ENCODE peak calls at places on chromosomes 6 and 20, in five cellular contexts. V is glutamatergic neuron, Y is AG09309, U is ecto neural progenitor cell, G is hypothalamus. S is an unnamed sample.

GRCh38 chr6:138692978-138693909 is 80.3 kb upstream of the CCDC28A start:
- DNase-seq in V (peak), Y (no peak), U (peak), G (peak), S (peak)

GRCh38 chr6:61809004-61809595 is 476.9 kb downstream of the KHDRBS2 start:
- DNase-seq in V (no peak), Y (no peak), U (no peak), G (no peak), S (no peak)

GRCh38 chr20:62608218-62608565 is 34.1 kb upstream of the SLCO4A1 start:
- DNase-seq in V (no peak), Y (no peak), U (no peak), G (no peak), S (no peak)

GRCh38 chr20:10316582-10316981 is 98.0 kb downstream of the SNAP25 start:
- DNase-seq in V (no peak), Y (no peak), U (no peak), G (no peak), S (no peak)

GRCh38 chr6:106106276-106107042 is 20.3 kb downstream of the PRDM1 start:
- DNase-seq in V (no peak), Y (no peak), U (no peak), G (no peak), S (no peak)

GRCh38 chr6:4910060-4910746 is 93.6 kb downstream of the RPP40 start:
- DNase-seq in V (no peak), Y (no peak), U (no peak), G (no peak), S (no peak)

GRCh38 chr20:63848003-63848911 is 13.0 kb upstream of the ABHD16B start:
- DNase-seq in V (no peak), Y (no peak), U (no peak), G (no peak), S (peak)

GRCh38 chr6:166900956-166901607 is 55.3 kb downstream of the RNASET2 start:
- DNase-seq in V (no peak), Y (no peak), U (no peak), G (no peak), S (no peak)

GRCh38 chr20:8661229-8662023 is 407.5 kb upstream of the PLCB4 start:
- DNase-seq in V (no peak), Y (no peak), U (no peak), G (no peak), S (no peak)

GRCh38 chr6:160080097-160080496 is 41.5 kb upstream of the SLC22A1 start:
- DNase-seq in V (no peak), Y (no peak), U (no peak), G (no peak), S (no peak)

GRCh38 chr6:168177492-168177891 is 98.5 kb upstream of the FRMD1 start:
- DNase-seq in V (no peak), Y (no peak), U (no peak), G (no peak), S (no peak)

GRCh38 chr20:62476074-62476838 is 461 bp upstream of the GATA5 start:
- DNase-seq in V (peak), Y (no peak), U (peak), G (no peak), S (no peak)

S was measured in ovary.